ENCODE peak calls at places on chromosomes 2 and 18, in eight cellular contexts. F is RWPE1; A is CD8-positive, alpha-beta T cell; E is esophagus squamous epithelium; T is effector memory CD4-positive, alpha-beta T cell; R is A549; Y is AG04450; L is neuronal stem cell. B is an unnamed sample.

GRCh38 chr2:235000426-235001236 is 48.8 kb downstream of the SH3BP4 start:
- DNase-seq in L (no peak), A (no peak), R (no peak), F (no peak), T (no peak), Y (no peak), E (no peak), B (no peak)

GRCh38 chr18:67980241-67980640 is 463.7 kb upstream of the DSEL start:
- DNase-seq in A (no peak), Y (no peak), R (no peak), L (no peak), F (no peak), T (no peak), E (no peak), B (no peak)

GRCh38 chr2:48391576-48391975 is 138.4 kb upstream of the STON1 start:
- DNase-seq in L (no peak), R (no peak), Y (no peak), T (no peak), A (no peak), F (no peak), E (no peak), B (no peak)

GRCh38 chr2:108194409-108195132 is 45.2 kb upstream of the SULT1C3 start:
- DNase-seq in T (no peak), L (no peak), A (no peak), E (no peak), F (no peak), Y (no peak), R (no peak), B (no peak)

GRCh38 chr2:233165895-233166661 is 85.4 kb upstream of the ATG16L1 start:
- DNase-seq in L (no peak), E (no peak), Y (no peak), R (peak), A (no peak), T (no peak), F (peak), B (no peak)

GRCh38 chr2:85589982-85590791 is 5.4 kb upstream of the RNF181 start:
- DNase-seq in A (no peak), T (no peak), F (no peak), R (no peak), Y (peak), E (no peak), L (no peak), B (peak)

GRCh38 chr2:118202707-118203303 is 114.5 kb downstream of the INSIG2 start:
- DNase-seq in L (no peak), A (peak), T (no peak), F (peak), E (no peak), R (peak), Y (no peak), B (no peak)

GRCh38 chr2:114056294-114057143 is 166.6 kb downstream of the ACTR3 start:
- DNase-seq in E (no peak), Y (no peak), A (no peak), L (no peak), R (no peak), T (no peak), F (no peak), B (no peak)

GRCh38 chr2:241036397-241036963 is 38.1 kb downstream of the SNED1 start:
- DNase-seq in E (no peak), L (peak), Y (no peak), T (peak), A (peak), R (no peak), F (peak), B (no peak)

GRCh38 chr2:71458413-71459083 is 5.2 kb downstream of the DYSF start:
- DNase-seq in F (no peak), E (no peak), L (no peak), Y (no peak), A (no peak), R (no peak), T (no peak), B (no peak)

GRCh38 chr18:69636529-69637301 is 236.0 kb downstream of the DOK6 start:
- DNase-seq in L (no peak), A (no peak), F (no peak), Y (no peak), T (no peak), R (no peak), E (no peak), B (no peak)

GRCh38 chr2:131034122-131035051 is 58.9 kb downstream of the FAM168B start:
- DNase-seq in T (no peak), Y (no peak), F (peak), A (peak), R (no peak), L (peak), E (no peak), B (peak)

GRCh38 chr2:152054593-152054992 is 44.3 kb downstream of the CACNB4 start:
- DNase-seq in A (no peak), T (no peak), R (no peak), F (peak), L (no peak), Y (no peak), E (no peak), B (no peak)

GRCh38 chr2:191376981-191377629 is 131.9 kb downstream of the MYO1B start:
- DNase-seq in A (no peak), L (no peak), Y (peak), E (no peak), F (peak), T (no peak), R (peak), B (peak)

GRCh38 chr2:119679846-119680245 is 845 bp downstream of the TMEM177 start:
- DNase-seq in L (no peak), Y (no peak), E (no peak), A (no peak), R (no peak), T (no peak), F (no peak), B (no peak)

GRCh38 chr2:127709336-127709735 is 8.0 kb downstream of the SFT2D3 start:
- DNase-seq in R (no peak), E (no peak), Y (no peak), T (no peak), L (no peak), A (no peak), F (no peak), B (no peak)

GRCh38 chr2:212548459-212548815 is 9.8 kb upstream of the ERBB4 start:
- DNase-seq in E (no peak), F (no peak), Y (no peak), T (no peak), A (no peak), R (no peak), L (no peak), B (no peak)

GRCh38 chr2:60659026-60659425 is 97.0 kb upstream of the PAPOLG start:
- DNase-seq in A (no peak), T (no peak), E (no peak), F (no peak), Y (no peak), L (no peak), R (no peak), B (no peak)

GRCh38 chr18:63299837-63300787 is 19.5 kb downstream of the BCL2 start:
- DNase-seq in Y (no peak), F (no peak), R (no peak), L (no peak), T (no peak), E (no peak), A (peak), B (no peak)

DNA sequence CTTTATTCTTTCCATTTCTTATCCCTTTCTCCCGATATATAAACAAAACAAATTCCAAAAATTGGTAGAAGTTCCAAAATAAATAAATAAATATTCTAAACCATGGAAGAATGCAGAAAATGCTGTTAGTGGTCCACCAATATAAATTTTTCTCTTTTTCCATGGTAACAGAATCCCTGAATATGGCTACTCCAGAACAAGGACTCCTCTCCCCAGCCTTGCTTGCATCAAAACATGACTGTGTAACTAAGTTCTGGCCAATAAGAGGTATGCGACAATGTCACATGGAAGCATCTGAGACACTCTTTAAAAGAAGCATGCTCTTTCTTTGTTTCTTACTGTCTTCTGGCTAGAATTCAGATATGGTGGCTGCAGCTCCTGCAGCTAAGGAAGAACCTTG is 325.1 kb upstream of the TANK start:
- DNase-seq in E (no peak), R (no peak), L (no peak), A (no peak), Y (no peak), F (no peak), T (no peak), B (no peak)
- H3K27ac ChIP-seq in E (no peak), R (no peak), L (no peak), A (no peak), Y (no peak), F (no peak), T (no peak), B (no peak)

GRCh38 chr2:99865217-99865569 is 277.2 kb downstream of the AFF3 start:
- DNase-seq in T (no peak), A (no peak), F (no peak), E (no peak), Y (no peak), L (no peak), R (no peak), B (no peak)

GRCh38 chr2:99867690-99868089 is 274.7 kb downstream of the AFF3 start:
- DNase-seq in E (no peak), F (peak), Y (no peak), R (no peak), A (no peak), L (no peak), T (no peak), B (no peak)

GRCh38 chr2:99864561-99865216 is 277.7 kb downstream of the AFF3 start:
- DNase-seq in F (no peak), T (no peak), A (no peak), Y (no peak), R (no peak), L (no peak), E (no peak), B (no peak)

GRCh38 chr2:99863914-99864273 is 278.5 kb downstream of the AFF3 start:
- DNase-seq in L (no peak), A (no peak), Y (no peak), T (no peak), F (no peak), R (no peak), E (no peak), B (no peak)

GRCh38 chr2:99865818-99866676 is 276.3 kb downstream of the AFF3 start:
- DNase-seq in T (no peak), L (no peak), R (no peak), E (no peak), F (no peak), Y (no peak), A (no peak), B (no peak)
- H3K27ac ChIP-seq in T (no peak), L (no peak), R (no peak), E (no peak), F (no peak), Y (no peak), A (no peak), B (no peak)

GRCh38 chr18:48302736-48303135 is 106.4 kb downstream of the ZBTB7C start:
- DNase-seq in Y (no peak), E (no peak), L (no peak), R (no peak), T (no peak), A (no peak), F (no peak), B (no peak)

GRCh38 chr18:48297139-48297538 is 112.0 kb downstream of the ZBTB7C start:
- DNase-seq in A (no peak), T (no peak), F (no peak), R (no peak), Y (no peak), E (no peak), L (no peak), B (no peak)

GRCh38 chr18:48303883-48304282 is 105.3 kb downstream of the ZBTB7C start:
- DNase-seq in R (no peak), T (no peak), E (no peak), L (no peak), F (no peak), Y (no peak), A (no peak), B (no peak)

GRCh38 chr18:48296581-48296980 is 112.6 kb downstream of the ZBTB7C start:
- DNase-seq in Y (no peak), F (no peak), E (no peak), A (no peak), L (no peak), T (no peak), R (no peak), B (no peak)

DNA sequence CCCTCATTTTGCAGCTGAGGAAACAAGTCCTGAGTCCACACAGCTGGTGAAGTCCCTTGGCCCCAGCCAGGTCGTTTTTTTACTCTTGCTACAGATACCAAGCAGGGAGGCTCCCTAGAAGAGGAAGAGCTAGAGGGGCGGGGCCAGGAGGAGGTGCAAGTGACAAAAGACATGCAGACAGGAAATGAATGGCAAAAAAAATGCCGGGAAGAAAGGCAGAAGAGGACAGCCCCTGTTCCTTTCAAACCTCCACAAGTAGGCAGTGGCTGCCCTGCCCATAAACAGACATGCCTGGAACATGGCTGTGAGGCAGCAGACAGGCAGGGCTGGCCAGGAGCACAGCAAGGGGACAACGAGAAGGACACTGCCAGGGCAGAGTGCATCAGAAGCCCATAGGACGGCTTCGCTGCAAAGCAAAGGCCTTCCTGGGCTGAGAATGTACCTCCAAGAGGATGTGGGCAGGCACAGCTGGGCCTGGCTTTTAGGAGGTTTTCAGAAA is 108.7 kb downstream of the ZBTB7C start:
- DNase-seq in F (no peak), R (no peak), Y (no peak), E (no peak), L (no peak), T (no peak), A (no peak), B (no peak)
- H3K27ac ChIP-seq in F (no peak), R (peak), Y (no peak), E (peak), L (no peak), T (no peak), A (no peak), B (no peak)

DNA sequence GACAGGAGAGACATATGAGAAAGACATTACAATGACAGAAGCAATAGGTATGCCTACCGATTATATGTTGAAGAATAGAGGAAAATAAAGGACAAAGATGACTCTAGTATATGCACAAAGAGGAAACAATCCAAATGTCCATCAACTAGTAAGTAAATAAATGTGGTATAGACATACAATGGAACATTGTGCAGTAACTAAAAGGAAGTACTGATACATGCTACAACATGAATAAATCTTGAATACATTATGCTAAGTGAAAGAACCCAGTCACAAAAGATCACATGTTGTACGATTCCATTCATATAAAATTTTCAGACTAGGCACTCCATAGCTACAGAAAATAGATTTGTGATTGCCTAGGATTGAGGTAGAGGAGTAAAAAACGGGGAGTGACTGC is 28.5 kb upstream of the PGAP1 start:
- DNase-seq in L (no peak), T (no peak), E (no peak), A (no peak), R (no peak), Y (no peak), F (no peak), B (no peak)
- H3K27ac ChIP-seq in L (no peak), T (no peak), E (no peak), A (no peak), R (no peak), Y (no peak), F (no peak), B (no peak)

GRCh38 chr2:217931846-217932560 is 70.8 kb downstream of the TNS1 start:
- DNase-seq in R (no peak), T (no peak), F (no peak), E (no peak), Y (no peak), L (no peak), A (no peak), B (no peak)

GRCh38 chr2:217929294-217929671 is 73.5 kb downstream of the TNS1 start:
- DNase-seq in F (no peak), T (no peak), R (no peak), Y (no peak), A (no peak), L (no peak), E (no peak), B (no peak)

GRCh38 chr2:217932661-217933325 is 70.0 kb downstream of the TNS1 start:
- DNase-seq in Y (no peak), F (no peak), E (no peak), R (no peak), A (no peak), L (no peak), T (no peak), B (no peak)

GRCh38 chr2:217929757-217930707 is 72.8 kb downstream of the TNS1 start:
- DNase-seq in Y (no peak), R (no peak), A (no peak), L (no peak), T (no peak), F (no peak), E (no peak), B (no peak)

GRCh38 chr2:217930783-217931563 is 71.8 kb downstream of the TNS1 start:
- DNase-seq in F (no peak), T (no peak), A (no peak), L (no peak), R (no peak), Y (no peak), E (no peak), B (no peak)
- H3K27ac ChIP-seq in F (peak), T (no peak), A (no peak), L (no peak), R (peak), Y (peak), E (peak), B (peak)

GRCh38 chr2:9249036-9249800 is 42.6 kb downstream of the ASAP2 start:
- DNase-seq in R (no peak), A (no peak), E (no peak), Y (no peak), F (peak), T (no peak), L (no peak), B (no peak)

GRCh38 chr2:9252002-9252357 is 45.4 kb downstream of the ASAP2 start:
- DNase-seq in A (no peak), Y (no peak), T (no peak), R (no peak), L (no peak), F (no peak), E (no peak), B (no peak)

GRCh38 chr2:9250091-9250490 is 43.5 kb downstream of the ASAP2 start:
- DNase-seq in R (no peak), E (no peak), L (no peak), T (no peak), F (no peak), A (no peak), Y (no peak), B (no peak)

GRCh38 chr2:9251154-9252001 is 44.8 kb downstream of the ASAP2 start:
- DNase-seq in R (peak), F (peak), Y (no peak), L (no peak), A (no peak), T (no peak), E (no peak), B (no peak)

GRCh38 chr2:9250498-9251153 is 44.0 kb downstream of the ASAP2 start:
- DNase-seq in R (no peak), A (no peak), F (no peak), E (no peak), Y (no peak), L (no peak), T (no peak), B (no peak)
- H3K27ac ChIP-seq in R (peak), A (no peak), F (peak), E (peak), Y (no peak), L (no peak), T (no peak), B (no peak)

B was measured in substantia nigra.